ENCODE peak calls at places on chromosomes 5 and 9, in ten cellular contexts. S is breast epithelium, E is D721Med, Y is GM23338, H is Calu3, U is NB4, Q is H9, K is fibroblast of lung, I is upper lobe of right lung, Z is psoas muscle. T is an unnamed sample.
A peak's percentile ranks its signal among the peaks of the same experiment; 100 is the strongest.

GRCh38 chr5:45772402-45772801 is 76.2 kb upstream of the HCN1 start:
- DNase-seq in S (no peak), E (no peak), Y (no peak), H (no peak), U (no peak), Q (no peak), K (no peak), I (no peak), Z (no peak), T (no peak)

GRCh38 chr5:40384782-40385390 is 294.8 kb upstream of the PTGER4 start:
- DNase-seq in S (no peak), E (no peak), Y (no peak), H (no peak), U (peak; percentile 77), Q (no peak), K (no peak), I (no peak), Z (no peak), T (no peak)

GRCh38 chr9:95552814-95553546 is 36.2 kb upstream of the PTCH1 start:
- DNase-seq in S (no peak), E (no peak), Y (peak; percentile 78), H (no peak), U (no peak), Q (peak; percentile 65), K (no peak), I (no peak), Z (peak; percentile 76), T (peak; percentile 21)

GRCh38 chr9:132169672-132170392 is 8.0 kb downstream of the NTNG2 start:
- DNase-seq in S (no peak), E (peak; percentile 64), Y (peak; percentile 88), H (peak; percentile 54), U (peak; percentile 74), Q (peak; percentile 86), K (peak; percentile 43), I (peak; percentile 81), Z (peak; percentile 80), T (peak; percentile 76)

GRCh38 chr5:173757279-173757678 is 130.9 kb upstream of the CPEB4 start:
- DNase-seq in S (no peak), E (no peak), Y (no peak), H (no peak), U (no peak), Q (no peak), K (no peak), I (no peak), Z (no peak), T (no peak)

GRCh38 chr9:37897665-37898064 is 6.3 kb downstream of the SLC25A51 start:
- DNase-seq in S (no peak), E (no peak), Y (no peak), H (no peak), U (no peak), Q (no peak), K (no peak), I (no peak), Z (no peak), T (no peak)

GRCh38 chr5:145543968-145544367 is 291.2 kb downstream of the PRELID2 start:
- DNase-seq in S (no peak), E (no peak), Y (no peak), H (peak; percentile 27), U (no peak), Q (no peak), K (no peak), I (no peak), Z (no peak), T (no peak)

GRCh38 chr5:116428966-116429365 is 145.7 kb downstream of the SEMA6A start:
- DNase-seq in S (no peak), E (no peak), Y (no peak), H (no peak), U (no peak), Q (no peak), K (no peak), I (no peak), Z (no peak), T (no peak)

GRCh38 chr9:127450831-127451680 is at the start of the genes LRSAM1 and RPL12:
- DNase-seq in S (peak; percentile 95), E (peak; percentile 92), Y (peak; percentile 98), H (peak; percentile 92), U (peak; percentile 93), Q (peak; percentile 95), K (peak; percentile 97), I (peak; percentile 97), Z (peak; percentile 99), T (peak; percentile 99)

GRCh38 chr5:147234825-147235635 is at the start of gene STK32A:
- DNase-seq in S (no peak), E (peak; percentile 25), Y (peak; percentile 93), H (peak; percentile 93), U (no peak), Q (peak; percentile 91), K (peak; percentile 10), I (peak; percentile 92), Z (peak; percentile 81), T (peak; percentile 48)

GRCh38 chr5:151094054-151094858 is 13.4 kb upstream of the TNIP1 start:
- DNase-seq in S (no peak), E (no peak), Y (no peak), H (peak; percentile 82), U (peak; percentile 32), Q (no peak), K (no peak), I (no peak), Z (no peak), T (no peak)

GRCh38 chr5:135033026-135033861 is 784 bp downstream of the PITX1 start:
- DNase-seq in S (no peak), E (no peak), Y (peak; percentile 81), H (peak; percentile 55), U (peak; percentile 73), Q (peak; percentile 75), K (peak; percentile 35), I (no peak), Z (peak; percentile 77), T (no peak)

GRCh38 chr9:2159521-2160417 is 144.6 kb downstream of the SMARCA2 start:
- DNase-seq in S (no peak), E (no peak), Y (peak; percentile 17), H (peak; percentile 1), U (no peak), Q (no peak), K (peak; percentile 58), I (no peak), Z (no peak), T (no peak)

GRCh38 chr5:56183507-56183906 is 49.6 kb downstream of the ANKRD55 start:
- DNase-seq in S (no peak), E (no peak), Y (no peak), H (no peak), U (no peak), Q (no peak), K (peak; percentile 70), I (no peak), Z (no peak), T (no peak)

GRCh38 chr5:54959673-54960418 is 25.5 kb downstream of the ESM1 start:
- DNase-seq in S (no peak), E (no peak), Y (peak; percentile 82), H (peak; percentile 43), U (peak; percentile 37), Q (peak; percentile 67), K (peak; percentile 19), I (no peak), Z (no peak), T (peak; percentile 35)
- TF ChIP-seq CTCF in S (no peak), E (peak; percentile 35), Y (peak; percentile 76), H (no peak), U (peak; percentile 58), Q (peak; percentile 72), K (peak; percentile 14), I (peak; percentile 21), Z (no peak), T (peak; percentile 31)

DNA sequence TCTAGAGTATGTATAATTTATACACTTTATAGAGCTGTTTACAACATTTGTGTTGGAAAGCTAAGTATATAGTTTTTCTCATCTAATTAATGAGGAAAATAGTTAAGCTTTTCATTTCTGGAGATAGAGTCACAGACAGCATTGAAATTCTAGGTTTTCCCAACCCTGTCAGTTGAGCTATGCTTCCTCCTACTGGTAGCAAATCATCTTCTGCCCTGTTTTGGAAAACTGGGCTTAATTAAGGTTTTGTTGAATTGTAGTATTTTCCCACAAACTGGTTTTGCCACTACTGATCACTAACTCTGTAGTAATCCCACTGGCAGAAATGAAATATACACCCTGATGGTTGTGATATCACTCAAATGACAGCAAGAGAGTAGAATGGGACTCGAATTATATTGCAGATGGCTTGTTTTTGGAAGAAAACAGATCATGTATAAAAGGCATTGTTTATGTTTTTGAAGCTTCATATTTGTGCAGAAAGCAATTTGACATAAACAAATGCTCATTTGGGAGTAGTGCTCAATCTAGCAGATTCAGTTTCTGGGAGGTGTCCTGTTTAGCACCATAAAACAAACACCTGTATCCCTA is 46.6 kb downstream of the CD180 start:
- DNase-seq in S (no peak), E (no peak), Y (peak; percentile 27), H (no peak), U (no peak), Q (no peak), K (peak; percentile 72), I (no peak), Z (no peak), T (no peak)
- TF ChIP-seq CTCF in S (no peak), E (peak; percentile 75), Y (peak; percentile 57), H (no peak), U (no peak), Q (peak; percentile 66), K (peak; percentile 79), I (peak; percentile 41), Z (no peak), T (no peak)

GRCh38 chr5:3604501-3604900 is 8.9 kb downstream of the IRX1 start:
- DNase-seq in S (no peak), E (no peak), Y (no peak), H (no peak), U (no peak), Q (no peak), K (no peak), I (peak; percentile 17), Z (no peak), T (no peak)

GRCh38 chr5:3601929-3602712 is 6.5 kb downstream of the IRX1 start:
- DNase-seq in S (no peak), E (no peak), Y (no peak), H (no peak), U (no peak), Q (no peak), K (no peak), I (no peak), Z (no peak), T (no peak)

GRCh38 chr5:3601060-3601710 is 5.6 kb downstream of the IRX1 start:
- DNase-seq in S (no peak), E (no peak), Y (no peak), H (no peak), U (no peak), Q (no peak), K (no peak), I (no peak), Z (no peak), T (no peak)

GRCh38 chr5:3605298-3606010 is 9.8 kb downstream of the IRX1 start:
- DNase-seq in S (no peak), E (no peak), Y (no peak), H (no peak), U (no peak), Q (no peak), K (no peak), I (peak; percentile 58), Z (no peak), T (no peak)

GRCh38 chr5:3602713-3603502 is 7.3 kb downstream of the IRX1 start:
- DNase-seq in S (no peak), E (no peak), Y (peak; percentile 71), H (no peak), U (no peak), Q (peak; percentile 70), K (no peak), I (peak; percentile 80), Z (no peak), T (peak; percentile 53)
- TF ChIP-seq CTCF in S (no peak), E (peak; percentile 40), Y (peak; percentile 63), H (no peak), U (peak; percentile 16), Q (peak; percentile 85), K (no peak), I (peak; percentile 55), Z (peak; percentile 46), T (peak; percentile 36)

GRCh38 chr5:11334404-11334803 is 569.8 kb downstream of the CTNND2 start:
- DNase-seq in S (no peak), E (no peak), Y (no peak), H (no peak), U (no peak), Q (no peak), K (no peak), I (no peak), Z (no peak), T (no peak)
- TF ChIP-seq CTCF in S (no peak), E (peak; percentile 19), Y (no peak), H (no peak), U (no peak), Q (no peak), K (no peak), I (no peak), Z (no peak), T (no peak)

T was measured in endothelial cell.